ENCODE peak calls at places on chromosomes 11 and 22, in ten cellular contexts. X is heart left ventricle, U is astrocyte of the spinal cord, Y is vagina, V is choroid plexus epithelial cell, L is upper lobe of right lung, T is astrocyte of the cerebellum, R is foreskin fibroblast, C is fibroblast of lung, H is fibroblast of pulmonary artery. J is an unnamed sample.

GRCh38 chr11:556857-557256 is 3.7 kb downstream of the LMNTD2 start:
- DNase-seq in X (no peak), U (no peak), Y (no peak), V (no peak), L (no peak), T (no peak), R (no peak), C (no peak), H (no peak), J (no peak)

GRCh38 chr11:125129316-125129990 is 18.0 kb upstream of the TMEM218 start:
- DNase-seq in X (no peak), U (no peak), Y (no peak), V (no peak), L (no peak), T (no peak), R (no peak), C (no peak), H (no peak), J (no peak)

GRCh38 chr22:37894939-37895670 is 11.0 kb upstream of the MICALL1 start:
- DNase-seq in X (no peak), U (no peak), Y (no peak), V (no peak), L (no peak), T (no peak), R (no peak), C (no peak), H (no peak), J (no peak)

GRCh38 chr22:34297536-34298120 is 377.4 kb upstream of the LARGE1 start:
- DNase-seq in X (no peak), U (no peak), Y (no peak), V (no peak), L (no peak), T (no peak), R (no peak), C (no peak), H (no peak), J (no peak)

GRCh38 chr11:93248602-93249001 is 50.8 kb upstream of the SLC36A4 start:
- DNase-seq in X (no peak), U (no peak), Y (no peak), V (peak), L (no peak), T (no peak), R (peak), C (no peak), H (peak), J (no peak)

GRCh38 chr22:43886231-43886630 is 5.6 kb downstream of the PNPLA5 start:
- DNase-seq in X (no peak), U (no peak), Y (no peak), V (no peak), L (peak), T (no peak), R (no peak), C (no peak), H (no peak), J (no peak)

GRCh38 chr11:124586247-124586860 is 16.6 kb downstream of the OR8A1 start:
- DNase-seq in X (peak), U (peak), Y (no peak), V (peak), L (peak), T (peak), R (peak), C (peak), H (peak), J (peak)

GRCh38 chr11:612201-612960 is 3.4 kb downstream of the IRF7 start:
- DNase-seq in X (peak), U (no peak), Y (no peak), V (peak), L (peak), T (no peak), R (peak), C (no peak), H (peak), J (no peak)

GRCh38 chr22:27377501-27377900 is 424.1 kb downstream of the MN1 start:
- DNase-seq in X (no peak), U (no peak), Y (no peak), V (no peak), L (no peak), T (no peak), R (no peak), C (no peak), H (no peak), J (no peak)

GRCh38 chr22:27798526-27799333 is 2.8 kb downstream of the MN1 start:
- DNase-seq in X (peak), U (peak), Y (no peak), V (peak), L (no peak), T (no peak), R (no peak), C (peak), H (peak), J (no peak)

GRCh38 chr11:100715163-100715792 is 28.2 kb downstream of the ARHGAP42 start:
- DNase-seq in X (no peak), U (no peak), Y (no peak), V (no peak), L (no peak), T (no peak), R (no peak), C (no peak), H (no peak), J (no peak)

GRCh38 chr11:73308003-73308962 is at the start of gene ARHGEF17:
- DNase-seq in X (peak), U (peak), Y (no peak), V (peak), L (peak), T (no peak), R (peak), C (peak), H (peak), J (no peak)

GRCh38 chr11:15714641-15715399 is 600.1 kb downstream of the INSC start:
- DNase-seq in X (no peak), U (no peak), Y (no peak), V (peak), L (no peak), T (no peak), R (no peak), C (no peak), H (no peak), J (no peak)

GRCh38 chr11:67031791-67032561 is 9.0 kb downstream of the SYT12 start:
- DNase-seq in X (no peak), U (peak), Y (no peak), V (peak), L (no peak), T (peak), R (no peak), C (peak), H (peak), J (no peak)

GRCh38 chr11:13215157-13215556 is 62.4 kb upstream of the BMAL1 start:
- DNase-seq in X (no peak), U (peak), Y (no peak), V (peak), L (no peak), T (no peak), R (peak), C (peak), H (peak), J (no peak)

GRCh38 chr22:23553922-23554870 is 25.9 kb downstream of the IGLL1 start:
- DNase-seq in X (no peak), U (no peak), Y (no peak), V (no peak), L (peak), T (no peak), R (no peak), C (no peak), H (no peak), J (no peak)

GRCh38 chr22:23555118-23555517 is 25.0 kb downstream of the IGLL1 start:
- DNase-seq in X (no peak), U (no peak), Y (no peak), V (no peak), L (peak), T (no peak), R (no peak), C (no peak), H (no peak), J (no peak)

GRCh38 chr22:23551385-23551784 is 28.7 kb downstream of the IGLL1 start:
- DNase-seq in X (no peak), U (no peak), Y (no peak), V (no peak), L (no peak), T (no peak), R (no peak), C (no peak), H (no peak), J (no peak)

GRCh38 chr22:23552573-23552972 is 27.5 kb downstream of the IGLL1 start:
- DNase-seq in X (no peak), U (no peak), Y (no peak), V (no peak), L (no peak), T (no peak), R (no peak), C (no peak), H (no peak), J (no peak)

GRCh38 chr22:23553438-23553837 is 26.7 kb downstream of the IGLL1 start:
- DNase-seq in X (no peak), U (no peak), Y (no peak), V (no peak), L (peak), T (no peak), R (no peak), C (no peak), H (no peak), J (no peak)
- H3K4me3 ChIP-seq in X (no peak), U (no peak), Y (no peak), V (no peak), L (no peak), T (no peak), R (no peak), C (no peak), H (no peak), J (no peak)

GRCh38 chr11:57001674-57002401 is 13.1 kb downstream of the OR5AK2 start:
- DNase-seq in X (no peak), U (no peak), Y (no peak), V (peak), L (no peak), T (no peak), R (peak), C (no peak), H (peak), J (no peak)
- TF ChIP-seq CTCF in X (no peak), U (peak), Y (no peak), V (peak), L (no peak), T (peak), R (no peak), C (peak), H (peak), J (peak)

GRCh38 chr11:8006349-8006977 is 19.3 kb downstream of the EIF3F start:
- DNase-seq in X (no peak), U (peak), Y (no peak), V (peak), L (no peak), T (peak), R (peak), C (peak), H (peak), J (no peak)
- H3K4me3 ChIP-seq in X (no peak), U (no peak), Y (no peak), V (no peak), L (no peak), T (no peak), R (no peak), C (no peak), H (no peak), J (no peak)

GRCh38 chr11:102798012-102798746 is at the start of gene MMP1:
- DNase-seq in X (no peak), U (peak), Y (no peak), V (no peak), L (no peak), T (peak), R (peak), C (peak), H (peak), J (no peak)

GRCh38 chr11:102791271-102792036 is 6.5 kb downstream of the MMP1 start:
- DNase-seq in X (no peak), U (no peak), Y (no peak), V (no peak), L (no peak), T (no peak), R (no peak), C (peak), H (no peak), J (no peak)

GRCh38 chr11:102793677-102794290 is 4.2 kb downstream of the MMP1 start:
- DNase-seq in X (no peak), U (no peak), Y (no peak), V (no peak), L (no peak), T (no peak), R (no peak), C (no peak), H (no peak), J (no peak)

GRCh38 chr11:102792604-102793003 is 5.4 kb downstream of the MMP1 start:
- DNase-seq in X (no peak), U (no peak), Y (no peak), V (no peak), L (no peak), T (no peak), R (no peak), C (no peak), H (no peak), J (no peak)

GRCh38 chr11:102794382-102794781 is 3.6 kb downstream of the MMP1 start:
- DNase-seq in X (no peak), U (peak), Y (no peak), V (peak), L (no peak), T (no peak), R (peak), C (peak), H (peak), J (peak)
- TF ChIP-seq CTCF in X (no peak), U (peak), Y (no peak), V (peak), L (peak), T (peak), R (peak), C (peak), H (peak), J (peak)

GRCh38 chr22:45978275-45978713 is 1.3 kb upstream of the WNT7B start:
- DNase-seq in X (no peak), U (no peak), Y (no peak), V (no peak), L (no peak), T (no peak), R (no peak), C (no peak), H (no peak), J (no peak)
- H3K4me3 ChIP-seq in X (peak), U (no peak), Y (peak), V (no peak), L (peak), T (peak), R (no peak), C (no peak), H (no peak), J (peak)

GRCh38 chr11:103484545-103484944 is 375.3 kb downstream of the DYNC2H1 start:
- DNase-seq in X (no peak), U (no peak), Y (no peak), V (no peak), L (no peak), T (no peak), R (no peak), C (no peak), H (no peak), J (no peak)
- TF ChIP-seq CTCF in X (no peak), U (no peak), Y (no peak), V (no peak), L (no peak), T (no peak), R (no peak), C (no peak), H (no peak), J (peak)

DNA sequence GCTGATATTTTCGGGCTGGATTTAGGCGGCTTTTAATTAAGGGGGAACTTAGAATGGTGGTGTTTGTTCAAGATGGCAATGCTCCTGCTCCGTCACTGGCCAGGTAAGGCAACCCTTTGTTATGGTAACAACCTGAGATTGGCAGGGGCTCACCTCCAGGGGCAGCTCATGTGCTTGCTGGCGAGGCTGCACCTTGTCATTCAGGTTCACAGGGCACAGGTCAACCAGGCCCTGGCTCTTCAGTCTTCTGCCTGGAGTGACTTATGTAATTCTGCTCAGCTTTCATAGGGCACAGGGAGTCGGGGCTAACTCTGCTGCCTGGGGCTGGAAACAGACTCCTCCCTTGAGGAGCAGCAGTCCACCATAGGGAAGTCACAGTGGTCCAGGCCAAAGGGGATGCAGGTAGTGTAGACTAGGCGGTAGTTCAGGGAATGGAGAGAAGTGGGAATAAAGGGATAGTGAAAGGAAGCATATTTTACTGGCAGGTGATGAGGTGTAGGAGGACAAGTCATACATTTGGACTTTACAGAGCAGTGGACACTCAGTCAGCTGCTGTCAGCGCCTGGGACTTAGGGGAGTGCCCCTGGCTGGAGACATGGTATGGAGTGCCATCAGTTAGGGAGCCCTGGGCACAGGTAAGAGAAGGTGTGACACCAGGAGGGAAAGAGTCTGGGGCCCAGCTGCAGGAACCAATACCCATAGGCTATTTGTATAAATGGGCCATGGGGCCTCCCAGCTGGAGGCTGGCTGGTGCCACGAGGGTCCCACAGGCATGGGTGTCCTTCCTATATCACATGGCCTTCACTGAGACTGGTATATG is 1.3 kb upstream of the MIF start:
- DNase-seq in X (no peak), U (no peak), Y (no peak), V (no peak), L (no peak), T (no peak), R (no peak), C (no peak), H (no peak), J (no peak)
- H3K4me3 ChIP-seq in X (no peak), U (no peak), Y (no peak), V (no peak), L (no peak), T (no peak), R (no peak), C (no peak), H (no peak), J (no peak)

DNA sequence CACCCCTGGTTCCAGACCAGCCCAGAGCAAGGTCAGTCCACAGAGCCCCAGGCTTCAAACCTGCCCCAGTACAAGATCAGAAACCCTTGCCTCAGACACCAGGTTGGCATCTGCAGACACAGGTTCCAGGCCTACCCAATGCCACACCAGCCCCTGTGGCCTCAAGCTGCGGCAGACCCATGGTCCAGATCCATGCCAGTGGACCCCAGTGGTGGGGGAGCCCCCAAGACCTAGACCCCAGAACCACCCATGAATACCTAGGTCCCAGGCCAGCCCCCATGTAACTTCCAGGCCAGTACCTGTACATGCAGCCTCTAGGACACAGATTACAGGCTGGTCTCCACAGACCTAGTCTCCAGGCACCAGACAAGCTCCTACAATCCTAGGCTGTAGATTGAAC is 1019.3 kb downstream of the JRKL start:
- DNase-seq in X (no peak), U (no peak), Y (no peak), V (no peak), L (peak), T (no peak), R (no peak), C (no peak), H (no peak), J (no peak)
- TF ChIP-seq CTCF in X (no peak), U (no peak), Y (no peak), V (no peak), L (no peak), T (no peak), R (no peak), C (no peak), H (no peak), J (no peak)

GRCh38 chr22:35837328-35837727 is 119.7 kb downstream of the APOL5 start:
- DNase-seq in X (no peak), U (no peak), Y (no peak), V (no peak), L (no peak), T (no peak), R (no peak), C (no peak), H (peak), J (no peak)

GRCh38 chr22:35838849-35839646 is 121.4 kb downstream of the APOL5 start:
- DNase-seq in X (no peak), U (peak), Y (no peak), V (peak), L (no peak), T (peak), R (peak), C (peak), H (peak), J (no peak)

GRCh38 chr22:35835998-35836691 is 118.5 kb downstream of the APOL5 start:
- DNase-seq in X (peak), U (peak), Y (no peak), V (peak), L (no peak), T (peak), R (peak), C (peak), H (peak), J (peak)

GRCh38 chr22:35834080-35834479 is 116.4 kb downstream of the APOL5 start:
- DNase-seq in X (no peak), U (no peak), Y (no peak), V (no peak), L (no peak), T (no peak), R (no peak), C (no peak), H (no peak), J (no peak)

GRCh38 chr22:35835267-35835997 is 117.8 kb downstream of the APOL5 start:
- DNase-seq in X (no peak), U (no peak), Y (no peak), V (peak), L (no peak), T (no peak), R (peak), C (no peak), H (peak), J (no peak)
- H3K4me3 ChIP-seq in X (peak), U (peak), Y (peak), V (peak), L (peak), T (peak), R (peak), C (peak), H (peak), J (peak)

GRCh38 chr11:118260353-118260752 is 3.7 kb downstream of the MPZL2 start:
- DNase-seq in X (no peak), U (no peak), Y (no peak), V (no peak), L (no peak), T (no peak), R (no peak), C (no peak), H (no peak), J (no peak)

GRCh38 chr11:118263109-118263508 is 988 bp downstream of the MPZL2 start:
- DNase-seq in X (no peak), U (no peak), Y (no peak), V (no peak), L (no peak), T (no peak), R (no peak), C (no peak), H (no peak), J (no peak)

GRCh38 chr11:118259138-118259537 is 5.0 kb downstream of the MPZL2 start:
- DNase-seq in X (no peak), U (no peak), Y (no peak), V (no peak), L (no peak), T (no peak), R (no peak), C (no peak), H (no peak), J (no peak)

GRCh38 chr11:118263694-118264567 is at the start of gene MPZL2:
- DNase-seq in X (no peak), U (no peak), Y (no peak), V (no peak), L (peak), T (no peak), R (no peak), C (no peak), H (no peak), J (no peak)

GRCh38 chr11:118258410-118258809 is 5.7 kb downstream of the MPZL2 start:
- DNase-seq in X (no peak), U (no peak), Y (no peak), V (no peak), L (no peak), T (no peak), R (no peak), C (no peak), H (no peak), J (no peak)
- TF ChIP-seq CTCF in X (no peak), U (peak), Y (no peak), V (peak), L (peak), T (peak), R (no peak), C (peak), H (peak), J (peak)